ENCODE peak calls at places on chromosomes 3 and 15, in six cellular contexts. D is sigmoid colon, Y is ELF-1, M is retina, H is RWPE2, E is RPMI8226. B is an unnamed sample.

GRCh38 chr3:188950832-188951489 is 220.8 kb upstream of the TPRG1 start:
- DNase-seq in Y (no peak), E (no peak), D (peak), M (no peak), H (peak), B (peak)

GRCh38 chr3:177451940-177452484 is 254.7 kb upstream of the TBL1XR1 start:
- DNase-seq in M (no peak), D (no peak), E (no peak), H (no peak), Y (no peak), B (no peak)

GRCh38 chr3:81218023-81218422 is 543.4 kb downstream of the GBE1 start:
- DNase-seq in E (no peak), D (no peak), M (peak), Y (no peak), H (no peak), B (no peak)

GRCh38 chr15:32718082-32718821 is 448 bp downstream of the GREM1 start:
- DNase-seq in E (no peak), Y (peak), H (peak), M (no peak), D (no peak), B (no peak)

GRCh38 chr3:194185225-194185624 is 49.3 kb downstream of the HES1 start:
- DNase-seq in M (no peak), H (no peak), E (no peak), D (no peak), Y (no peak), B (no peak)

GRCh38 chr15:62254137-62254934 is 89.3 kb upstream of the C2CD4B start:
- DNase-seq in D (peak), E (peak), Y (peak), M (peak), H (no peak), B (peak)

GRCh38 chr3:149723781-149724180 is 28.5 kb downstream of the COMMD2 start:
- DNase-seq in M (no peak), Y (no peak), H (no peak), E (no peak), D (no peak), B (peak)

GRCh38 chr3:148791296-148791695 is 36.3 kb upstream of the CPB1 start:
- DNase-seq in D (no peak), M (peak), H (no peak), E (no peak), Y (no peak), B (no peak)

GRCh38 chr3:81947359-81947758 is 185.9 kb upstream of the GBE1 start:
- DNase-seq in M (no peak), D (no peak), H (no peak), Y (peak), E (no peak), B (no peak)

GRCh38 chr15:98903377-98904018 is 104.1 kb downstream of the PGPEP1L start:
- DNase-seq in Y (no peak), E (no peak), D (no peak), M (no peak), H (no peak), B (no peak)

GRCh38 chr3:129016725-129017530 is 15.8 kb downstream of the EFCC1 start:
- DNase-seq in E (no peak), Y (no peak), D (no peak), H (no peak), M (no peak), B (no peak)

GRCh38 chr15:35142578-35142977 is 57.5 kb upstream of the NANOGP8 start:
- DNase-seq in M (no peak), E (no peak), Y (no peak), H (no peak), D (no peak), B (no peak)

GRCh38 chr15:70430029-70430428 is 332.3 kb upstream of the TLE3 start:
- DNase-seq in D (no peak), E (no peak), H (no peak), M (no peak), Y (no peak), B (no peak)

GRCh38 chr3:179450901-179451334 is 352 bp downstream of the GNB4 start:
- DNase-seq in Y (peak), E (no peak), D (peak), M (peak), H (no peak), B (no peak)

GRCh38 chr3:45571969-45572368 is 22.6 kb upstream of the LIMD1 start:
- DNase-seq in H (no peak), D (peak), Y (no peak), M (no peak), E (no peak), B (no peak)

GRCh38 chr3:71725279-71725991 is at the start of gene EIF4E3:
- DNase-seq in Y (peak), E (peak), M (peak), H (no peak), D (peak), B (peak)

GRCh38 chr3:186931487-186932280 is 1.4 kb downstream of the ST6GAL1 start:
- DNase-seq in D (no peak), H (no peak), E (peak), M (peak), Y (peak), B (peak)

GRCh38 chr3:71022552-71023335 is 560.8 kb downstream of the FOXP1 start:
- DNase-seq in H (no peak), Y (peak), D (no peak), M (no peak), E (no peak), B (no peak)

GRCh38 chr3:109337393-109337792 is at the start of gene DPPA4:
- DNase-seq in M (no peak), E (no peak), D (no peak), H (no peak), Y (peak), B (no peak)

GRCh38 chr3:45546636-45547201 is 47.8 kb upstream of the LIMD1 start:
- DNase-seq in M (no peak), Y (peak), D (no peak), H (no peak), E (peak), B (peak)

GRCh38 chr3:119673875-119674274 is 3.3 kb downstream of the COX17 start:
- DNase-seq in Y (no peak), H (peak), E (no peak), D (no peak), M (no peak), B (no peak)

GRCh38 chr3:178434206-178434805 is 101.9 kb upstream of the KCNMB2 start:
- DNase-seq in M (no peak), E (peak), Y (no peak), D (no peak), H (no peak), B (no peak)

GRCh38 chr15:47711654-47712053 is 5.7 kb upstream of the SEMA6D start:
- DNase-seq in H (no peak), E (peak), Y (no peak), M (no peak), D (no peak), B (no peak)

GRCh38 chr15:66567897-66568296 is 2.1 kb upstream of the LCTL start:
- DNase-seq in Y (no peak), E (no peak), H (no peak), D (no peak), M (no peak), B (no peak)

GRCh38 chr3:80806673-80807072 is 954.8 kb downstream of the GBE1 start:
- DNase-seq in Y (no peak), D (no peak), M (no peak), H (no peak), E (no peak), B (no peak)

GRCh38 chr3:111517801-111518200 is 24.2 kb upstream of the CD96 start:
- DNase-seq in E (no peak), M (no peak), Y (peak), D (no peak), H (no peak), B (no peak)

GRCh38 chr3:50708620-50709019 is 33.9 kb downstream of the DOCK3 start:
- DNase-seq in M (no peak), D (no peak), H (no peak), E (peak), Y (no peak), B (no peak)

GRCh38 chr3:179943097-179943880 is 93.4 kb downstream of the PEX5L start:
- DNase-seq in D (no peak), Y (no peak), E (no peak), M (no peak), H (no peak), B (no peak)

GRCh38 chr3:35523838-35524237 is 115.5 kb upstream of the ARPP21 start:
- DNase-seq in H (no peak), E (no peak), Y (no peak), D (no peak), M (no peak), B (no peak)

GRCh38 chr15:61501815-61502214 is 272.7 kb upstream of the RORA start:
- DNase-seq in Y (no peak), E (no peak), M (peak), H (no peak), D (no peak), B (no peak)